ENCODE peak calls at places on chromosomes 7 and 10, in four cellular contexts. Q is H7, E is AG20443, T is fibroblast of pulmonary artery. J is an unnamed sample.

GRCh38 chr7:77281780-77282478 is 82.3 kb upstream of the FGL2 start:
- DNase-seq in Q (no peak), E (peak), T (no peak), J (no peak)

GRCh38 chr10:8656261-8656660 is 601.8 kb downstream of the GATA3 start:
- DNase-seq in Q (no peak), E (no peak), T (no peak), J (no peak)

GRCh38 chr7:73647725-73648592 is 19.7 kb upstream of the VPS37D start:
- DNase-seq in Q (peak), E (peak), T (no peak), J (peak)

GRCh38 chr10:69492746-69493462 is 41.6 kb downstream of the TSPAN15 start:
- DNase-seq in Q (no peak), E (no peak), T (no peak), J (no peak)

GRCh38 chr7:50664461-50664922 is 99.3 kb upstream of the DDC start:
- DNase-seq in Q (no peak), E (peak), T (peak), J (peak)

GRCh38 chr7:23396222-23396621 is 74.1 kb downstream of the IGF2BP3 start:
- DNase-seq in Q (no peak), E (no peak), T (peak), J (peak)

GRCh38 chr10:130928306-130928705 is 383.2 kb downstream of the TCERG1L start:
- DNase-seq in Q (no peak), E (no peak), T (no peak), J (no peak)

GRCh38 chr10:28089467-28089866 is 90.6 kb upstream of the ODAD2 start:
- DNase-seq in Q (no peak), E (peak), T (peak), J (peak)

GRCh38 chr10:11846542-11846941 is 23.4 kb downstream of the PROSER2 start:
- DNase-seq in Q (no peak), E (peak), T (no peak), J (peak)

J was measured in adipocyte.